ENCODE peak calls at places on chromosome 12, in eight cellular contexts. W is Caco-2; S is GM12865; X is CD8-positive, alpha-beta T cell; P is neural crest cell; T is Panc1; K is left ventricle myocardium inferior; I is WERI-Rb-1. C is an unnamed sample.

GRCh38 chr12:91182664-91183455 is at the start of gene DCN:
- DNase-seq in K (no peak), T (no peak), X (no peak), W (no peak), P (no peak), I (no peak), S (no peak), C (no peak)

GRCh38 chr12:601976-602699 is 61.1 kb downstream of the NINJ2 start:
- DNase-seq in K (no peak), W (peak), X (no peak), P (no peak), S (no peak), I (no peak), T (no peak), C (no peak)

GRCh38 chr12:6044082-6044481 is 80.4 kb downstream of the VWF start:
- DNase-seq in K (no peak), X (no peak), I (no peak), P (no peak), T (no peak), W (no peak), S (no peak), C (no peak)

GRCh38 chr12:3728686-3729085 is 24.2 kb downstream of the CRACR2A start:
- DNase-seq in I (no peak), T (no peak), K (no peak), W (no peak), X (no peak), P (no peak), S (no peak), C (no peak)

GRCh38 chr12:2535583-2536187 is 259.1 kb upstream of the FKBP4 start:
- DNase-seq in S (no peak), X (no peak), P (no peak), T (no peak), W (no peak), K (no peak), I (no peak), C (no peak)

GRCh38 chr12:46364777-46365580 is 7.6 kb downstream of the SLC38A2 start:
- DNase-seq in T (no peak), I (no peak), W (no peak), K (no peak), X (no peak), P (no peak), S (peak), C (no peak)

GRCh38 chr12:130162267-130162666 is at the start of gene FZD10:
- DNase-seq in I (peak), P (peak), W (no peak), K (peak), S (no peak), T (no peak), X (no peak), C (peak)

GRCh38 chr12:66538970-66539369 is 139.9 kb downstream of the GRIP1 start:
- DNase-seq in K (no peak), P (no peak), W (peak), X (no peak), S (no peak), T (no peak), I (no peak), C (no peak)

GRCh38 chr12:14840616-14841015 is 2.7 kb downstream of the ART4 start:
- DNase-seq in W (no peak), S (no peak), T (no peak), P (no peak), K (no peak), X (no peak), I (no peak), C (no peak)

GRCh38 chr12:96314723-96315122 is 85.5 kb downstream of the CDK17 start:
- DNase-seq in X (no peak), S (no peak), T (no peak), W (no peak), K (no peak), P (no peak), I (no peak), C (no peak)

GRCh38 chr12:69821441-69822204 is 3.4 kb upstream of the MYRFL start:
- DNase-seq in K (no peak), X (no peak), I (no peak), P (no peak), T (peak), W (no peak), S (no peak), C (no peak)

GRCh38 chr12:85823436-85824179 is 12.6 kb downstream of the RASSF9 start:
- DNase-seq in I (no peak), S (no peak), K (no peak), X (no peak), T (no peak), W (no peak), P (no peak), C (no peak)

GRCh38 chr12:47779943-47780504 is 7.0 kb downstream of the SLC48A1 start:
- DNase-seq in P (no peak), I (no peak), W (no peak), K (no peak), X (no peak), S (no peak), T (no peak), C (no peak)

GRCh38 chr12:12338528-12339168 is 11.4 kb downstream of the MANSC1 start:
- DNase-seq in K (no peak), P (no peak), W (peak), I (no peak), X (no peak), S (no peak), T (no peak), C (no peak)

GRCh38 chr12:45930369-45930768 is 60.0 kb downstream of the SCAF11 start:
- DNase-seq in T (no peak), K (no peak), X (no peak), S (no peak), P (no peak), W (no peak), I (no peak), C (no peak)

GRCh38 chr12:6541371-6542165 is 7.3 kb downstream of the GAPDH start:
- DNase-seq in P (no peak), I (no peak), X (no peak), S (no peak), T (no peak), K (no peak), W (no peak), C (no peak)

GRCh38 chr12:12585115-12585862 is 22.6 kb upstream of the DUSP16 start:
- DNase-seq in S (no peak), P (no peak), T (no peak), K (no peak), I (no peak), X (no peak), W (no peak), C (no peak)

GRCh38 chr12:19963972-19964371 is 404.4 kb upstream of the PDE3A start:
- DNase-seq in T (no peak), S (peak), P (no peak), I (no peak), X (no peak), W (no peak), K (no peak), C (no peak)

GRCh38 chr12:31773867-31774266 is 45.0 kb upstream of the AMN1 start:
- DNase-seq in I (no peak), X (no peak), P (no peak), T (no peak), S (peak), K (no peak), W (peak), C (peak)

GRCh38 chr12:645563-646071 is 17.6 kb downstream of the NINJ2 start:
- DNase-seq in P (no peak), T (no peak), X (no peak), W (no peak), S (no peak), K (peak), I (no peak), C (no peak)

GRCh38 chr12:124162151-124163110 is 132.5 kb upstream of the RFLNA start:
- DNase-seq in T (no peak), K (no peak), W (no peak), X (no peak), S (peak), P (no peak), I (no peak), C (no peak)
- TF ChIP-seq CTCF in T (no peak), K (no peak), W (no peak), X (no peak), S (no peak), P (no peak), I (peak), C (no peak)

GRCh38 chr12:22248079-22248478 is 86.4 kb downstream of the ST8SIA1 start:
- DNase-seq in I (no peak), K (no peak), S (no peak), X (no peak), W (no peak), T (no peak), P (no peak), C (no peak)
- TF ChIP-seq CTCF in I (no peak), K (no peak), S (no peak), X (no peak), W (no peak), T (no peak), P (no peak), C (no peak)

DNA sequence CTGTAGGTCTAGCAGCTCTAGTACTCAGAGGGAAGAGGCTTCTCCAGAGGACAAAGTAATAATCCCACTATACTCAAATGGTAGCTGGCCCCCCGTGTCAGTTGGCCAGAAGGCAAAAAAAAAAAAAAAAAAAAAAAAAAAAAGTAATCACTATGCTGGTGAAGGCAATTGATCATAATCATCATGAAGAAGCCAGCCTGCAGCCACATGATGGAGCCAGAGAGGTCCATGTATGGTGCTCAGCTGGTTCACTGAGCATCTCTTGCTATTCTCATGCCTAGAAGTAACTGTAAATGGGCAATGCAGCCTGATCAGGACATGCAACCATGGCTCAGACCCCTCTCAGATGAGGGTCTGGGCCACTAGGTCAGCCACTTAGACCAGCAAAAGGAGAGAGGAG is 378.8 kb downstream of the MED13L start:
- DNase-seq in S (peak), P (no peak), X (no peak), T (no peak), W (no peak), I (no peak), K (no peak), C (no peak)
- TF ChIP-seq CTCF in S (no peak), P (no peak), X (no peak), T (peak), W (peak), I (peak), K (no peak), C (no peak)

DNA sequence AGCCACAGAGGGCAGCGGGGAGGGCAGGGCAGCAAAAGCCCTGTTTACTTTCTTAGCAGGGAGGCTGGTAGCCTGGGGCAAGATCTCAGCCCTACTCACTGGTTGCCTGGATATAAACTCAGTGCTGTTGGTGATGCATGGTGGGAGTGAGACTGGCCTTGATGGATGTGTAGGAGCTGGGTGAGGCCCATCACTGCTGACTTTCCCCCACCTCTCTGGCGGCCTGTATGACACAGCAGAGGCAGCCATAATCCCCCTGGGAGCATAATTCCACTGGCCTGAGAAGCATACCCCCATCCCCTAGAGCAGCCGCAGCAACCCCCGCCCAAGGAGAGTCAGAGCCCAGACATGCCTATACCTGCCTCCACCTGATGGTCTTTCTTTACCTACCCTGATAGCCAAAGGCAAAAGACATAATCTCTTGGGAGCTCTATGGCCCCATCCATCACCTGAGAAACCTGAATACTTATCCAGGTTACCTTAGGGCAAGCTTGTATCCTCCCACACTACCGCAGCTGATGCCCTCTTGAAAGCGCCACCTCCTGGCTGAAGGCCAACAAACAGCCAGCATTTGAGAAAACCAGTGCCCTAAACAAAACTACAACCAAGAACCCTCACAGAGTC is 59.3 kb downstream of the DNAI7 start:
- DNase-seq in I (peak), W (peak), T (no peak), P (no peak), K (no peak), S (peak), X (no peak), C (peak)
- TF ChIP-seq CTCF in I (peak), W (peak), T (peak), P (peak), K (no peak), S (peak), X (no peak), C (no peak)

GRCh38 chr12:26214121-26214520 is 18.7 kb downstream of the SSPN start:
- DNase-seq in S (no peak), X (no peak), K (no peak), W (no peak), P (no peak), I (no peak), T (no peak), C (no peak)
- TF ChIP-seq CTCF in S (no peak), X (no peak), K (no peak), W (no peak), P (no peak), I (no peak), T (no peak), C (no peak)

GRCh38 chr12:52007158-52007921 is 594 bp downstream of the TAMALIN start:
- DNase-seq in P (no peak), S (no peak), I (peak), W (no peak), T (no peak), X (peak), K (peak), C (no peak)

GRCh38 chr12:52005903-52006703 is 643 bp upstream of the TAMALIN start:
- DNase-seq in X (no peak), I (no peak), S (peak), W (no peak), T (no peak), K (no peak), P (peak), C (peak)

GRCh38 chr12:52006726-52007157 is at the start of gene TAMALIN:
- DNase-seq in S (no peak), X (peak), P (peak), T (no peak), K (peak), W (no peak), I (peak), C (peak)

GRCh38 chr12:52009081-52009751 is 2.5 kb downstream of the TAMALIN start:
- DNase-seq in S (no peak), K (no peak), T (no peak), X (no peak), I (no peak), P (no peak), W (no peak), C (no peak)

GRCh38 chr12:52007982-52008510 is 1.3 kb downstream of the TAMALIN start:
- DNase-seq in S (no peak), T (no peak), P (no peak), X (no peak), K (no peak), I (no peak), W (no peak), C (no peak)
- TF ChIP-seq CTCF in S (no peak), T (no peak), P (no peak), X (no peak), K (no peak), I (no peak), W (no peak), C (no peak)

DNA sequence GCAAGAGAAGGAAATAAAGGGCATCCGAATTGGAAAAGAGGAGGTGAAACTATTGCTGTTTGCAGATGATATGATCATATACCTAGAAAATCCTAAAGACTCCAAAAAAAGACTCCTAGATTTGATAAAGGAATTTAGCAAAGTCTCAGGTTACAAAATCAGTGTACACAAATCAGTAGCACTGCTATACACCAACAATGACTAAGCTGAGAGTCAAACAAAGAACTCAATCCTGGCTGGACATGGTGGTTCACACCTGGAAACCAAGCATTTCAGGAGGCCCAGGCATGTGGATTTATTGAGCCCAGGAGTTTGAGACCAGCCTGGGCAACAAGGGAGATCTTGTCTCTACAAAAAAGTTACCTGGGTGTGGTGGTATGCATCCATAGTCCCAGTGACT is 188.7 kb upstream of the PLXNC1 start:
- DNase-seq in I (no peak), T (no peak), S (no peak), X (no peak), K (no peak), W (no peak), P (no peak), C (no peak)
- TF ChIP-seq CTCF in I (no peak), T (no peak), S (no peak), X (no peak), K (no peak), W (no peak), P (no peak), C (no peak)

C was measured in nephron progenitor cell.